ENCODE peak calls at places on chromosomes 3 and 15, in eight cellular contexts. K is HCT116; I is activated CD4-positive, alpha-beta T cell treated with anti-CD3 and anti-CD28 coated beads for 24 hours; T is left ventricle myocardium inferior; G is epithelial cell of esophagus; A is AG08396; H is hepatocyte; X is foreskin keratinocyte. S is an unnamed sample.

GRCh38 chr3:127029521-127030327 is 46.8 kb downstream of the PLXNA1 start:
- DNase-seq in H (no peak), G (no peak), K (no peak), I (no peak), A (no peak), T (no peak), X (no peak), S (no peak)

GRCh38 chr3:193701896-193702644 is 109.1 kb downstream of the OPA1 start:
- DNase-seq in K (no peak), I (no peak), H (no peak), A (no peak), T (no peak), X (no peak), G (no peak), S (no peak)

GRCh38 chr15:75902129-75902557 is 1.5 kb upstream of the FBXO22 start:
- DNase-seq in K (no peak), H (peak), A (no peak), X (no peak), T (no peak), G (no peak), I (no peak), S (no peak)

GRCh38 chr15:76330281-76330680 is 6.3 kb upstream of the ISL2 start:
- DNase-seq in G (peak), X (peak), H (no peak), T (no peak), I (no peak), K (no peak), A (peak), S (peak)

GRCh38 chr15:65476942-65477341 is 40.5 kb downstream of the DPP8 start:
- DNase-seq in K (no peak), G (peak), X (no peak), H (no peak), A (peak), T (no peak), I (no peak), S (peak)

GRCh38 chr3:117997201-117998049 is 1037.2 kb downstream of the IGSF11 start:
- DNase-seq in K (peak), H (peak), T (peak), X (peak), G (peak), A (peak), I (peak), S (peak)

GRCh38 chr3:123767020-123767394 is 117.1 kb downstream of the MYLK start:
- DNase-seq in H (no peak), I (no peak), K (no peak), A (no peak), T (no peak), X (no peak), G (no peak), S (no peak)

GRCh38 chr3:129603561-129603942 is 2.9 kb downstream of the PLXND1 start:
- DNase-seq in A (no peak), I (no peak), G (no peak), K (no peak), H (no peak), T (no peak), X (no peak), S (no peak)

GRCh38 chr3:46360904-46361303 is 7.0 kb downstream of the CCR2 start:
- DNase-seq in K (no peak), A (no peak), H (no peak), X (no peak), I (no peak), T (no peak), G (no peak), S (no peak)

GRCh38 chr3:177777699-177778098 is 580.4 kb upstream of the TBL1XR1 start:
- DNase-seq in T (peak), K (peak), I (peak), H (peak), G (peak), A (peak), X (peak), S (no peak)

GRCh38 chr3:124057453-124057852 is 65.5 kb upstream of the ROPN1 start:
- DNase-seq in G (no peak), H (no peak), K (no peak), I (no peak), T (peak), A (no peak), X (no peak), S (no peak)

GRCh38 chr3:194967126-194968117 is 281.7 kb downstream of the FAM43A start:
- DNase-seq in K (no peak), X (no peak), G (no peak), T (no peak), H (no peak), A (no peak), I (no peak), S (no peak)

GRCh38 chr3:111667621-111668239 is 72.6 kb upstream of the ZBED2 start:
- DNase-seq in A (peak), X (peak), G (peak), H (no peak), I (peak), T (peak), K (no peak), S (no peak)

GRCh38 chr3:169104972-169105371 is 558.5 kb downstream of the MECOM start:
- DNase-seq in A (peak), G (peak), K (peak), H (no peak), I (no peak), X (no peak), T (no peak), S (no peak)

GRCh38 chr15:93515256-93516044 is 426.4 kb upstream of the RGMA start:
- DNase-seq in K (no peak), T (peak), I (no peak), X (no peak), A (no peak), H (no peak), G (no peak), S (no peak)

GRCh38 chr3:152835311-152836102 is 576 bp downstream of the P2RY1 start:
- DNase-seq in G (peak), H (peak), X (peak), A (peak), T (peak), I (peak), K (no peak), S (peak)

GRCh38 chr3:33482126-33482525 is 41.9 kb upstream of the UBP1 start:
- DNase-seq in K (no peak), G (no peak), H (no peak), A (no peak), X (no peak), I (no peak), T (no peak), S (peak)

GRCh38 chr3:98726084-98726483 is 37.1 kb upstream of the ST3GAL6 start:
- DNase-seq in T (no peak), K (no peak), I (no peak), G (peak), A (peak), X (peak), H (no peak), S (no peak)

GRCh38 chr3:159619341-159619885 is 369.2 kb upstream of the IL12A start:
- DNase-seq in K (no peak), G (no peak), I (no peak), A (no peak), H (peak), X (no peak), T (no peak), S (no peak)

GRCh38 chr3:138933981-138934691 is 12.8 kb downstream of the FOXL2 start:
- DNase-seq in X (no peak), G (no peak), T (no peak), K (no peak), A (no peak), I (no peak), H (no peak), S (no peak)

GRCh38 chr15:101206173-101206572 is 45.7 kb downstream of the CHSY1 start:
- DNase-seq in T (no peak), H (no peak), X (peak), A (peak), I (peak), K (no peak), G (peak), S (no peak)

GRCh38 chr3:115255197-115255585 is 108.1 kb upstream of the ZBTB20 start:
- DNase-seq in I (no peak), K (no peak), T (no peak), X (no peak), A (no peak), G (no peak), H (no peak), S (no peak)

GRCh38 chr3:54188176-54188791 is 65.9 kb downstream of the CACNA2D3 start:
- DNase-seq in I (no peak), T (no peak), H (peak), A (peak), X (peak), G (peak), K (peak), S (peak)

GRCh38 chr15:76012021-76012551 is at the start of gene NRG4:
- DNase-seq in A (peak), G (peak), H (no peak), T (no peak), X (peak), K (peak), I (no peak), S (no peak)

GRCh38 chr15:31346367-31347066 is 19.9 kb downstream of the KLF13 start:
- DNase-seq in X (no peak), K (no peak), I (no peak), H (no peak), G (no peak), A (no peak), T (no peak), S (no peak)

S was measured in fibroblast of the conjunctiva.